ENCODE peak calls at places on chromosomes 7 and 10, in nine cellular contexts. Q, B, C, S, G, D, F, W and N are unnamed samples.

GRCh38 chr7:152882576-152883310 is 123.2 kb downstream of the ACTR3B start:
- DNase-seq in Q (no peak), B (no peak), C (no peak), S (no peak), G (no peak), D (no peak), F (no peak), W (no peak), N (no peak)

GRCh38 chr7:148972360-148972759 is 55.9 kb downstream of the PDIA4 start:
- DNase-seq in Q (no peak), B (no peak), C (no peak), S (no peak), G (no peak), D (no peak), F (no peak), W (peak), N (no peak)

GRCh38 chr10:123200510-123200909 is 46.3 kb downstream of the BUB3 start:
- DNase-seq in Q (no peak), B (no peak), C (no peak), S (no peak), G (no peak), D (no peak), F (no peak), W (no peak), N (no peak)

GRCh38 chr10:43377393-43377883 is 6.0 kb downstream of the FXYD4 start:
- DNase-seq in Q (no peak), B (peak), C (no peak), S (no peak), G (no peak), D (no peak), F (no peak), W (no peak), N (no peak)

GRCh38 chr10:110356628-110357245 is 52.0 kb upstream of the SMNDC1 start:
- DNase-seq in Q (peak), B (no peak), C (peak), S (peak), G (no peak), D (peak), F (no peak), W (no peak), N (peak)

GRCh38 chr7:149769915-149770314 is 3.5 kb downstream of the ZNF467 start:
- DNase-seq in Q (no peak), B (no peak), C (no peak), S (no peak), G (no peak), D (no peak), F (no peak), W (no peak), N (no peak)

GRCh38 chr10:71316081-71316785 is 2.8 kb upstream of the SLC29A3 start:
- DNase-seq in Q (no peak), B (no peak), C (no peak), S (peak), G (no peak), D (no peak), F (no peak), W (no peak), N (peak)

GRCh38 chr7:49766966-49767365 is 6.5 kb upstream of the VWC2 start:
- DNase-seq in Q (no peak), B (no peak), C (no peak), S (no peak), G (no peak), D (no peak), F (no peak), W (no peak), N (no peak)

GRCh38 chr7:18293759-18294158 is 201.8 kb upstream of the HDAC9 start:
- DNase-seq in Q (no peak), B (no peak), C (no peak), S (no peak), G (no peak), D (no peak), F (no peak), W (no peak), N (no peak)

GRCh38 chr7:124840435-124840834 is 74.8 kb upstream of the GPR37 start:
- DNase-seq in Q (peak), B (peak), C (no peak), S (peak), G (no peak), D (no peak), F (no peak), W (no peak), N (no peak)

GRCh38 chr7:10122573-10123100 is 851.0 kb upstream of the PHF14 start:
- DNase-seq in Q (no peak), B (peak), C (no peak), S (peak), G (no peak), D (no peak), F (no peak), W (no peak), N (peak)

GRCh38 chr10:42941245-42941644 is 135.6 kb upstream of the RET start:
- DNase-seq in Q (no peak), B (no peak), C (no peak), S (no peak), G (no peak), D (peak), F (no peak), W (no peak), N (no peak)

GRCh38 chr7:2680256-2680655 is 7.7 kb upstream of the AMZ1 start:
- DNase-seq in Q (no peak), B (no peak), C (no peak), S (no peak), G (no peak), D (no peak), F (no peak), W (no peak), N (no peak)

GRCh38 chr10:97919012-97919411 is 69.4 kb downstream of the GOLGA7B start:
- DNase-seq in Q (no peak), B (no peak), C (no peak), S (peak), G (no peak), D (no peak), F (no peak), W (no peak), N (peak)

GRCh38 chr7:107167483-107168232 is 1.1 kb upstream of the HBP1 start:
- DNase-seq in Q (peak), B (peak), C (peak), S (peak), G (peak), D (no peak), F (peak), W (no peak), N (peak)

GRCh38 chr7:78141533-78142281 is 343.1 kb downstream of the PHTF2 start:
- DNase-seq in Q (peak), B (no peak), C (no peak), S (peak), G (no peak), D (no peak), F (no peak), W (no peak), N (peak)

GRCh38 chr7:107953924-107954303 is 49.0 kb downstream of the LAMB1 start:
- DNase-seq in Q (no peak), B (peak), C (no peak), S (peak), G (no peak), D (no peak), F (no peak), W (no peak), N (no peak)

GRCh38 chr7:151440799-151441443 is 980 bp upstream of the CRYGN start:
- DNase-seq in Q (peak), B (no peak), C (no peak), S (peak), G (no peak), D (no peak), F (no peak), W (peak), N (no peak)

GRCh38 chr10:77869626-77870420 is 56.7 kb downstream of the DLG5 start:
- DNase-seq in Q (peak), B (no peak), C (no peak), S (no peak), G (no peak), D (no peak), F (no peak), W (no peak), N (peak)

GRCh38 chr7:149806726-149807125 is 31.4 kb upstream of the ZNF862 start:
- DNase-seq in Q (no peak), B (no peak), C (no peak), S (no peak), G (no peak), D (no peak), F (no peak), W (no peak), N (no peak)

GRCh38 chr7:77399838-77400237 is 16.3 kb downstream of the GSAP start:
- DNase-seq in Q (no peak), B (no peak), C (no peak), S (no peak), G (no peak), D (no peak), F (no peak), W (no peak), N (no peak)

GRCh38 chr10:3126249-3126648 is 46.3 kb downstream of the PITRM1 start:
- DNase-seq in Q (no peak), B (no peak), C (no peak), S (no peak), G (no peak), D (no peak), F (no peak), W (no peak), N (no peak)

GRCh38 chr10:58177362-58177947 is 90.2 kb downstream of the IPMK start:
- DNase-seq in Q (peak), B (peak), C (no peak), S (peak), G (no peak), D (no peak), F (peak), W (no peak), N (peak)

GRCh38 chr10:4670737-4671136 is 155.3 kb upstream of the AKR1E2 start:
- DNase-seq in Q (peak), B (no peak), C (no peak), S (peak), G (no peak), D (no peak), F (no peak), W (no peak), N (peak)

GRCh38 chr7:65951837-65952578 is 30.0 kb downstream of the GUSB start:
- DNase-seq in Q (peak), B (no peak), C (peak), S (peak), G (no peak), D (no peak), F (no peak), W (no peak), N (peak)

GRCh38 chr10:98344589-98345038 is 70.4 kb downstream of the PYROXD2 start:
- DNase-seq in Q (peak), B (no peak), C (peak), S (peak), G (no peak), D (no peak), F (no peak), W (peak), N (peak)

GRCh38 chr7:66631471-66631870 is 2.8 kb downstream of the KCTD7 start:
- DNase-seq in Q (no peak), B (no peak), C (no peak), S (no peak), G (no peak), D (no peak), F (no peak), W (no peak), N (no peak)

GRCh38 chr10:95077556-95077955 is 8.3 kb upstream of the CYP2C8 start:
- DNase-seq in Q (no peak), B (no peak), C (no peak), S (no peak), G (no peak), D (no peak), F (no peak), W (no peak), N (no peak)

GRCh38 chr10:44326474-44327030 is 58.3 kb downstream of the CXCL12 start:
- DNase-seq in Q (no peak), B (no peak), C (no peak), S (peak), G (no peak), D (no peak), F (no peak), W (no peak), N (peak)

GRCh38 chr10:119667562-119668328 is 16.6 kb downstream of the BAG3 start:
- DNase-seq in Q (peak), B (peak), C (no peak), S (peak), G (peak), D (no peak), F (peak), W (peak), N (peak)

GRCh38 chr7:142460402-142461117 is 202.7 kb upstream of the PRSS58 start:
- DNase-seq in Q (peak), B (no peak), C (no peak), S (no peak), G (no peak), D (no peak), F (no peak), W (no peak), N (peak)

GRCh38 chr7:94630855-94631254 is 25.1 kb downstream of the SGCE start:
- DNase-seq in Q (no peak), B (no peak), C (no peak), S (no peak), G (no peak), D (no peak), F (no peak), W (no peak), N (peak)

GRCh38 chr7:135168001-135168400 is 2.5 kb downstream of the CYREN start:
- DNase-seq in Q (no peak), B (peak), C (no peak), S (no peak), G (no peak), D (no peak), F (no peak), W (peak), N (no peak)

GRCh38 chr10:329361-330099 is 194.3 kb downstream of the ZMYND11 start:
- DNase-seq in Q (peak), B (peak), C (peak), S (peak), G (peak), D (peak), F (peak), W (peak), N (peak)
- TF ChIP-seq CTCF in Q (no peak), B (peak), C (no peak), S (peak), G (peak), D (no peak), F (no peak), W (no peak), N (peak)

GRCh38 chr10:48509974-48510692 is 94.7 kb downstream of the ARHGAP22 start:
- DNase-seq in Q (no peak), B (no peak), C (peak), S (peak), G (no peak), D (peak), F (peak), W (no peak), N (peak)
- TF ChIP-seq CTCF in Q (peak), B (peak), C (no peak), S (peak), G (peak), D (no peak), F (peak), W (peak), N (peak)

GRCh38 chr7:111729483-111729882 is 167.2 kb upstream of the IMMP2L start:
- DNase-seq in Q (no peak), B (no peak), C (no peak), S (no peak), G (no peak), D (no peak), F (no peak), W (no peak), N (no peak)

GRCh38 chr7:111728635-111728995 is 166.3 kb upstream of the IMMP2L start:
- DNase-seq in Q (no peak), B (no peak), C (no peak), S (no peak), G (no peak), D (no peak), F (no peak), W (no peak), N (no peak)

GRCh38 chr7:111732923-111733322 is 170.6 kb upstream of the IMMP2L start:
- DNase-seq in Q (no peak), B (no peak), C (no peak), S (no peak), G (no peak), D (no peak), F (no peak), W (no peak), N (no peak)

GRCh38 chr7:111727905-111728634 is 165.8 kb upstream of the IMMP2L start:
- DNase-seq in Q (no peak), B (no peak), C (no peak), S (no peak), G (no peak), D (no peak), F (no peak), W (no peak), N (no peak)

DNA sequence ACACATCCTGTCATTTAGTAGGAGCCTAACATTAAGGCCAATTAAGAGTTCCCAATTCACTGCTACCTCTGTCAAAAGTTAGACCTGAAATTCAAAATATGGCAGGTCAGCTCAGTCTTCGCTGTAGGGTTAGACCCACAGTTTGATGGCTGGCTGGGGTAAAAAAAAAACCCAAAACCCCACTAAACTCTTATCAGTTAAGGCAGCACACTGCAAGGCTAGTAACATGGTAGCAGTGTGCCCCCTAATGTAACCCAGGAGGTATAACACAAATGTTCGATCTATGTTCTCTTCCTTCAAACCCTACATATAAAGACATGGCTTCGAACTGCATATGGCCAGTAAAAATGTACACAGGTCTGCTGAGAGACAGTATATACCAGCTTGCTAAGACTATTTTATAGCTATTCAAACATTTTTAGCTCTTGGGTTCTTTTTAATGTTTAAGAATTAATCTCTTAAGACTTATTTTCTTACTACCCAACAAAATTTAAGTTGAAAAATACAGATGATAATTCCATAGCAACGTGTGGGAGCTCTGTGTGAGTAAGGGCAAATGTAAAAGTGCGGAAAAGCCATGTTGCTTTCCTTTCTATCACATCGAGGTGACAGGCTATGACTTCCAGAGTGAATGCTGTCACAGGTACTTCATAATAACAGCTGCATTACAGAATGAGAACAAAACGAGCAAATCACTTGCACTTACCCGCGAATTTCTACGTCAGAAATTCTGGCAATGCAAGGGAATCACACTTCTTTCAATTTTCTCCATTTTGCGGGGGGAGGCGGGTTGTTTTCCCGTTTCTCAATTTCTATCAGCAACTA is 168.4 kb upstream of the IMMP2L start:
- DNase-seq in Q (peak), B (peak), C (no peak), S (peak), G (no peak), D (no peak), F (peak), W (no peak), N (peak)
- TF ChIP-seq CTCF in Q (peak), B (peak), C (peak), S (peak), G (peak), D (no peak), F (peak), W (peak), N (peak)

GRCh38 chr10:85792533-85792858 is 574.1 kb downstream of the GRID1 start:
- DNase-seq in Q (no peak), B (no peak), C (no peak), S (no peak), G (no peak), D (no peak), F (no peak), W (no peak), N (no peak)

GRCh38 chr10:85794553-85794952 is 572.0 kb downstream of the GRID1 start:
- DNase-seq in Q (no peak), B (no peak), C (no peak), S (no peak), G (no peak), D (no peak), F (no peak), W (no peak), N (no peak)

GRCh38 chr10:85789125-85789524 is 577.5 kb downstream of the GRID1 start:
- DNase-seq in Q (no peak), B (no peak), C (no peak), S (no peak), G (no peak), D (no peak), F (no peak), W (no peak), N (no peak)

GRCh38 chr10:85790155-85790789 is 576.3 kb downstream of the GRID1 start:
- DNase-seq in Q (no peak), B (no peak), C (no peak), S (no peak), G (no peak), D (no peak), F (no peak), W (no peak), N (no peak)

GRCh38 chr10:85791846-85792532 is 574.6 kb downstream of the GRID1 start:
- DNase-seq in Q (peak), B (peak), C (no peak), S (peak), G (no peak), D (no peak), F (no peak), W (peak), N (peak)
- TF ChIP-seq CTCF in Q (peak), B (peak), C (no peak), S (peak), G (peak), D (no peak), F (peak), W (peak), N (no peak)